ENCODE peak calls at places on chromosomes 6 and 20, in five cellular contexts. V is effector memory CD4-positive, alpha-beta T cell; L is CD8-positive, alpha-beta memory T cell; C is heart right ventricle; T is naive thymus-derived CD4-positive, alpha-beta T cell. Y is an unnamed sample.

GRCh38 chr6:135941275-135941674 is 89.8 kb downstream of the PDE7B start:
- DNase-seq in L (no peak), C (no peak), T (no peak), V (no peak), Y (no peak)

GRCh38 chr20:36988494-36988966 is 37.0 kb upstream of the SAMHD1 start:
- DNase-seq in V (no peak), C (no peak), L (peak; percentile 4), T (peak; percentile 77), Y (peak; percentile 51)

GRCh38 chr6:149897855-149898744 is at the start of gene RAET1E:
- DNase-seq in L (no peak), V (no peak), T (no peak), C (no peak), Y (no peak)

GRCh38 chr6:117404548-117404947 is 21.2 kb downstream of the ROS1 start:
- DNase-seq in T (no peak), C (no peak), L (no peak), V (no peak), Y (no peak)

GRCh38 chr6:100393493-100393892 is 71.2 kb downstream of the SIM1 start:
- DNase-seq in V (no peak), L (no peak), T (no peak), C (no peak), Y (no peak)

GRCh38 chr6:56595490-56596122 is 47.1 kb downstream of the DST start:
- DNase-seq in V (no peak), L (no peak), C (peak; percentile 23), T (peak; percentile 24), Y (peak; percentile 19)

GRCh38 chr20:42747765-42748411 is 441.8 kb downstream of the PTPRT start:
- DNase-seq in L (no peak), V (no peak), C (no peak), T (no peak), Y (no peak)

GRCh38 chr6:52255434-52255833 is 11.1 kb upstream of the IL17F start:
- DNase-seq in V (no peak), T (no peak), L (no peak), C (no peak), Y (no peak)

GRCh38 chr20:62241501-62241900 is 3.2 kb downstream of the OSBPL2 start:
- DNase-seq in V (no peak), C (no peak), T (no peak), L (no peak), Y (no peak)

GRCh38 chr6:16043171-16044142 is 85.4 kb upstream of the MYLIP start:
- DNase-seq in V (no peak), C (no peak), T (no peak), L (no peak), Y (no peak)

GRCh38 chr6:160004419-160005160 is 35.7 kb downstream of the IGF2R start:
- DNase-seq in C (no peak), T (no peak), V (no peak), L (no peak), Y (no peak)

GRCh38 chr20:62123450-62124118 is 1.3 kb downstream of the LSM14B start:
- DNase-seq in C (no peak), T (no peak), L (no peak), V (no peak), Y (no peak)

GRCh38 chr6:159053781-159054398 is 9.1 kb upstream of the TAGAP start:
- DNase-seq in V (no peak), L (peak; percentile 68), T (no peak), C (no peak), Y (no peak)

GRCh38 chr6:163457637-163458561 is 43.4 kb downstream of the QKI start:
- DNase-seq in T (peak; percentile 5), L (no peak), C (no peak), V (no peak), Y (no peak)

GRCh38 chr6:109477184-109477583 is 5.8 kb downstream of the ZBTB24 start:
- DNase-seq in C (no peak), T (no peak), L (no peak), V (no peak), Y (no peak)
- H3K4me3 ChIP-seq in C (no peak overlapping the region), T (no peak overlapping the region), L (no peak overlapping the region), V (no peak overlapping the region), Y (no peak overlapping the region)

DNA sequence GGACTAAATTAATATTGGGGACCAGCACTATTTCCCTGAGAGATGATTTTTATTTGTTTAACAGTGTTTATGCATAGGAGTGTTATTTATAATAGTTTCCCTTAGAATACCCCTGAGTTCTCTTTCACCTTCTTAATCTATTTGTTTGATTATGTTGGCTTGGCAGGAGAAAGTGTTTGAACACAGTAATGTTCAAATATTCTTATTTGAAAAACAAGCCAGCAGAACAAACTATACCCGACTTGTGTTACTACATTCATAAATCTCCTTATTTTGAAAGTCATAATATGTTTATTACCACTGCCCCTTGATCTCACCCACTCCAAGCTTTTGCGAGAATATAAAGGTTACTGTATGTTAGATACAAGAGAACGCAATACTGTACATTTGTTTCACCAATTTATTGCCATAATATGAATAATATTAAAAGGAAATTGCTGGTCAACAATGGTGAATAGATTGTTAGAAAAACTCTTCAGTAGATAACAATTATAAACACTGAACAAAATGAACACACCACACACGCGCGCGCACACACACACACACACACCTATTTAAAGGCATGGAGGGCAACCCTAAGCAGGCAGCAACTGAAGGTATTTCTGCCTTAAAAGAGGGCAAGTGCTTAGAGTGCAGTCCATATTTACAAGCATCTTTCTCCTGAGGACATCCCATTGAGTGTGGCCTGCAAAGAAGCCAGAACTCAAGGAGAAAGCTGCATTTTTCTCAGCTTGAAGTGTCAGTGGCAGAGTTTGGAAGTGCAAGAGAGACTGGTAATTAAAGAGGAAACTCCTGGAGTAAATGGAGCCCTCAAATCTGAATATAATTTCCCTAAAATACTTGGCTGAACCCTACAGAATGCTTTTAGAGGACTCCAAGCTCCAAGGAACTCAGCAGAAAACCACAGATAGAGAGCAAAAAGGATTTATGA is 279.4 kb upstream of the MAN1A1 start:
- DNase-seq in L (no peak), V (no peak), C (no peak), T (no peak), Y (no peak)
- H3K27ac ChIP-seq in L (peak overlapping the region; percentile 6), V (no peak overlapping the region), C (no peak overlapping the region), T (no peak overlapping the region), Y (no peak overlapping the region)

GRCh38 chr6:129434091-129434490 is 275.9 kb downstream of the ARHGAP18 start:
- DNase-seq in T (no peak), C (no peak), V (no peak), L (no peak), Y (no peak)
- H3K4me3 ChIP-seq in T (no peak overlapping the region), C (no peak overlapping the region), V (no peak overlapping the region), L (no peak overlapping the region), Y (no peak overlapping the region)

DNA sequence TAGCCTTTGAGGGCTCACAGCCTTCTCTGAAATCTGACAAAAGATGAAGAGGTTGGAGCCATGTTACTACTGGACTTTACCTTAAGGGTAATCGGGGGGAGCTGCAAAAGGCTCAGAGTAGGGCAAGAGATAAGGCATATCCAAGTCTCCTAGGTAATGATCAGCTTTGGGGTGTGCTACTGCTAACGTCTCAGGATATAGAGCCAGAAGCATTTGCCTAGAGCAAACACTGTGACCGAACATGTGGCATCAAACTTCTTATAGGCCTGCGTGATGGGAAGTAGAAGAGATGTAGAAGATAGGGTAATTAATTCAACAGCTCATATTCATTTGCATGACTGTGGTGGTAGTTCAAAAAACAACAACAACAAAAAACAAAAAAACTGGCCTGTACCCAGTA is 11.1 kb downstream of the UBE2V1 start:
- DNase-seq in L (no peak), C (no peak), T (no peak), V (no peak), Y (no peak)
- H3K27ac ChIP-seq in L (no peak overlapping the region), C (no peak overlapping the region), T (no peak overlapping the region), V (no peak overlapping the region), Y (no peak overlapping the region)

GRCh38 chr6:31497595-31498476 is at the start of gene MICB:
- DNase-seq in T (peak; percentile 79), V (peak; percentile 87), L (peak; percentile 80), C (peak; percentile 74), Y (no peak)
- H3K4me3 ChIP-seq in T (peak within 1 kb of the TSS; percentile 91), V (peak within 1 kb of the TSS; percentile 89), L (peak within 1 kb of the TSS; percentile 84), C (peak within 1 kb of the TSS; percentile 74), Y (no peak within 1 kb of the TSS)

GRCh38 chr20:9160760-9161159 is 91.9 kb downstream of the PLCB4 start:
- DNase-seq in T (no peak), C (no peak), V (no peak), L (no peak), Y (no peak)
- H3K27ac ChIP-seq in T (no peak overlapping the region), C (no peak overlapping the region), V (no peak overlapping the region), L (no peak overlapping the region), Y (no peak overlapping the region)

DNA sequence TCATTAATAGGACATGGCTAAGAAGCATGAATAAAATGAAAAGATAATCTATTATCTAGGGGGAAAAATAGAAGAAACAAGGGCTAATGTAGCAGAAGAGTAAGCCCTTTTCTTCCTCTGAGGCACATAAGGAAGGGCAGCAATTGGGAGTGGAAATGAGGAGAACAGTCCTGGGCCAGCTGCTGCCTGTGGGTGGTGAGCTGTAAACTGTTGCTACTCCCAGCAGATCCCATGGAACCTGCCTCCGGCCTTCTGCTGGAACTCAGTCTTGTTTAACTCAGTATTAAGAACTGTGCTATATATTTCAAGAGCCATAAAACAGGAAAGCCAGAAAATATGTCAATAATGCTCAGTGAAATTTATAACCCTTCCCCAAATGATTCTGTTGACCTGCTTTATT is 464.2 kb downstream of the COL12A1 start:
- DNase-seq in V (no peak), T (no peak), L (no peak), C (peak; percentile 12), Y (peak; percentile 54)
- H3K4me3 ChIP-seq in V (no peak overlapping the region), T (no peak overlapping the region), L (no peak overlapping the region), C (no peak overlapping the region), Y (peak overlapping the region; percentile 13)

GRCh38 chr6:137136065-137136464 is 37.4 kb downstream of the IL22RA2 start:
- DNase-seq in V (no peak), T (no peak), C (no peak), L (no peak), Y (no peak)
- H3K27ac ChIP-seq in V (no peak overlapping the region), T (no peak overlapping the region), C (no peak overlapping the region), L (no peak overlapping the region), Y (no peak overlapping the region)

GRCh38 chr6:41469156-41469950 is 76.8 kb upstream of the FOXP4 start:
- DNase-seq in C (no peak), V (no peak), T (no peak), L (no peak), Y (no peak)
- H3K4me3 ChIP-seq in C (no peak overlapping the region), V (peak overlapping the region; percentile 29), T (no peak overlapping the region), L (no peak overlapping the region), Y (no peak overlapping the region)